ENCODE peak calls at places on chromosome 21, in four cellular contexts. One of them, this sample, is unnamed.
A peak's percentile ranks its signal among the peaks of the same experiment; 100 is the strongest.

GRCh38 chr21:21468003-21468402 is 469.8 kb downstream of the NCAM2 start:
- DNase-seq in K562: no peak
- DNase-seq in GM12878: no peak
- DNase-seq in HepG2: no peak
- DNase-seq in this sample: no peak

GRCh38 chr21:17602874-17603273 is 9.8 kb downstream of the BTG3 start:
- DNase-seq in K562: no peak
- DNase-seq in GM12878: no peak
- DNase-seq in HepG2: no peak
- DNase-seq in this sample: no peak

GRCh38 chr21:45990049-45990711 is 8.6 kb downstream of the COL6A1 start:
- DNase-seq in K562: no peak
- DNase-seq in GM12878: no peak
- DNase-seq in HepG2: no peak
- DNase-seq in this sample: no peak

GRCh38 chr21:38807987-38808386 is 2.3 kb downstream of the ETS2 start:
- DNase-seq in K562: no peak
- DNase-seq in GM12878: no peak
- DNase-seq in HepG2: no peak
- DNase-seq in this sample: no peak

GRCh38 chr21:32099812-32100416 is 178.9 kb downstream of the MIS18A start:
- DNase-seq in K562: no peak
- DNase-seq in GM12878: no peak
- DNase-seq in HepG2: no peak
- DNase-seq in this sample: peak; percentile 62

GRCh38 chr21:28752131-28752530 is 240.5 kb downstream of the LTN1 start:
- DNase-seq in K562: no peak
- DNase-seq in GM12878: no peak
- DNase-seq in HepG2: peak; percentile 13
- DNase-seq in this sample: no peak

GRCh38 chr21:39542736-39543135 is 70.0 kb upstream of the B3GALT5 start:
- DNase-seq in K562: no peak
- DNase-seq in GM12878: no peak
- DNase-seq in HepG2: no peak
- DNase-seq in this sample: no peak

GRCh38 chr21:42039911-42040351 is 29.8 kb upstream of the ZBTB21 start:
- DNase-seq in K562: no peak
- DNase-seq in GM12878: no peak
- DNase-seq in HepG2: no peak
- DNase-seq in this sample: no peak

GRCh38 chr21:29338256-29338655 is 39.5 kb downstream of the BACH1 start:
- DNase-seq in K562: no peak
- DNase-seq in GM12878: no peak
- DNase-seq in HepG2: no peak
- DNase-seq in this sample: no peak

GRCh38 chr21:44982558-44983244 is 42.9 kb downstream of the SLX9 start:
- DNase-seq in K562: no peak
- DNase-seq in GM12878: no peak
- DNase-seq in HepG2: peak; percentile 80
- DNase-seq in this sample: no peak
- TF ChIP-seq POLR2AphosphoS5 in K562: no peak
- TF ChIP-seq POLR2AphosphoS5 in GM12878: no peak
- TF ChIP-seq POLR2AphosphoS5 in HepG2: no peak
- TF ChIP-seq POLR2AphosphoS5 in this sample: no peak

GRCh38 chr21:33299181-33299752 is 25.5 kb upstream of the IFNAR1 start:
- DNase-seq in K562: no peak
- DNase-seq in GM12878: peak; percentile 25
- DNase-seq in HepG2: no peak
- DNase-seq in this sample: peak; percentile 51
- TF ChIP-seq JUNB in K562: no peak
- TF ChIP-seq JUNB in GM12878: no peak
- TF ChIP-seq JUNB in HepG2: no peak
- TF ChIP-seq JUNB in this sample: no peak

GRCh38 chr21:27062441-27062840 is 95.6 kb upstream of the ADAMTS5 start:
- DNase-seq in K562: no peak
- DNase-seq in GM12878: no peak
- DNase-seq in HepG2: no peak
- DNase-seq in this sample: no peak
- TF ChIP-seq POLR2AphosphoS5 in K562: no peak
- TF ChIP-seq POLR2AphosphoS5 in GM12878: no peak
- TF ChIP-seq POLR2AphosphoS5 in HepG2: no peak
- TF ChIP-seq POLR2AphosphoS5 in this sample: no peak

GRCh38 chr21:35850542-35851103 is 209.7 kb downstream of the SETD4 start:
- DNase-seq in K562: no peak
- DNase-seq in GM12878: no peak
- DNase-seq in HepG2: no peak
- DNase-seq in this sample: no peak

GRCh38 chr21:35855463-35855862 is 204.9 kb downstream of the SETD4 start:
- DNase-seq in K562: no peak
- DNase-seq in GM12878: no peak
- DNase-seq in HepG2: no peak
- DNase-seq in this sample: no peak

GRCh38 chr21:35852820-35853219 is 207.5 kb downstream of the SETD4 start:
- DNase-seq in K562: no peak
- DNase-seq in GM12878: no peak
- DNase-seq in HepG2: no peak
- DNase-seq in this sample: no peak

GRCh38 chr21:35854281-35854680 is 206.0 kb downstream of the SETD4 start:
- DNase-seq in K562: no peak
- DNase-seq in GM12878: no peak
- DNase-seq in HepG2: no peak
- DNase-seq in this sample: no peak

DNA sequence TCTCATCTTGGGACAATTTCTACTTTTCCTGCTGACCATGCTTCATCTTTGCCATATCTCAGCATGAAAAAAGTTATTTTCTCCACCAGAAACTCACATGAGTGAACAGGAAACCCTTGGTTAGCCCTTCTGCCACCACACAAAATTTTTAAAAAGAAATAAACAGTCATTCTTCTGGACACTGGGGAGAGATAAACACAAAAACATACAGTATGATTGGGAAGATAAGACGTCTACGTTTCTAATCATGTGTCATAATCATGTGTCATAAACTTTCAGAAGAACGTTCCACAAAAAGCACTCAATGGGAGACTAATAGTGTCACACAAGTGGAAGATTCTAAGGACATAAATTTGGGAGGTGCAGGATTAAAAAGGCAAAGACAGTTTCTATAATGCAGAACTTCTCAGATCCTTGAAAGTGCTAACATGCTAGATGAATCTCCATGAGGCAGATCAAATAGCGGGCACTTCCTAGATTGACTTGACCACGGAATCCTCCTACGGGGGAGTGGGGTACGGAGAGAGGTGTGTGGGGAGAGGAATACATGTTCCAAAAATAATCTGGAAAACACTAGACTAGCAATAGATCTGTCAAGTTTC is 206.9 kb downstream of the SETD4 start:
- DNase-seq in K562: no peak
- DNase-seq in GM12878: no peak
- DNase-seq in HepG2: no peak
- DNase-seq in this sample: no peak
- TF ChIP-seq JUNB in K562: no peak
- TF ChIP-seq JUNB in GM12878: no peak
- TF ChIP-seq JUNB in HepG2: no peak
- TF ChIP-seq JUNB in this sample: no peak